ENCODE peak calls at places on chromosomes 16 and 17, in six cellular contexts. F is cardiac muscle cell, T is AG09319, X is K562, S is tibial nerve, Z is stomach. K is an unnamed sample.
A peak's percentile ranks its signal among the peaks of the same experiment; 100 is the strongest.

GRCh38 chr17:42325026-42325425 is 36.7 kb downstream of the STAT5A start:
- DNase-seq in F (no peak), T (no peak), X (no peak), S (no peak), Z (no peak), K (no peak)

GRCh38 chr17:35808240-35808961 is 883 bp upstream of the TAF15 start:
- DNase-seq in F (no peak), T (no peak), X (no peak), S (no peak), Z (no peak), K (no peak)

GRCh38 chr16:17773698-17774101 is 302.9 kb upstream of the XYLT1 start:
- DNase-seq in F (no peak), T (peak; percentile 1), X (no peak), S (no peak), Z (no peak), K (no peak)

GRCh38 chr17:21228111-21228510 is 14.2 kb upstream of the TMEM11 start:
- DNase-seq in F (no peak), T (no peak), X (no peak), S (no peak), Z (no peak), K (no peak)

GRCh38 chr17:19579867-19580565 is 46.4 kb downstream of the SLC47A1 start:
- DNase-seq in F (peak; percentile 31), T (no peak), X (no peak), S (no peak), Z (no peak), K (no peak)

GRCh38 chr16:82773018-82773417 is 146.2 kb downstream of the CDH13 start:
- DNase-seq in F (no peak), T (no peak), X (no peak), S (no peak), Z (no peak), K (no peak)

GRCh38 chr16:11913425-11914079 is 2.2 kb downstream of the GSPT1 start:
- DNase-seq in F (no peak), T (no peak), X (no peak), S (no peak), Z (no peak), K (no peak)

GRCh38 chr17:22459331-22459952 is 767.1 kb downstream of the KCNJ18 start:
- DNase-seq in F (no peak), T (no peak), X (no peak), S (no peak), Z (no peak), K (no peak)

GRCh38 chr16:56355221-56355620 is 70.1 kb downstream of the AMFR start:
- DNase-seq in F (no peak), T (no peak), X (no peak), S (peak; percentile 7), Z (peak; percentile 20), K (peak; percentile 4)

GRCh38 chr16:1300664-1301476 is 8.6 kb upstream of the UBE2I start:
- DNase-seq in F (peak; percentile 81), T (no peak), X (peak; percentile 81), S (no peak), Z (peak; percentile 80), K (no peak)
- TF ChIP-seq CTCF in F (peak; percentile 83), T (peak; percentile 90), X (peak; percentile 92), S (peak; percentile 76), Z (peak; percentile 69), K (peak; percentile 35)

DNA sequence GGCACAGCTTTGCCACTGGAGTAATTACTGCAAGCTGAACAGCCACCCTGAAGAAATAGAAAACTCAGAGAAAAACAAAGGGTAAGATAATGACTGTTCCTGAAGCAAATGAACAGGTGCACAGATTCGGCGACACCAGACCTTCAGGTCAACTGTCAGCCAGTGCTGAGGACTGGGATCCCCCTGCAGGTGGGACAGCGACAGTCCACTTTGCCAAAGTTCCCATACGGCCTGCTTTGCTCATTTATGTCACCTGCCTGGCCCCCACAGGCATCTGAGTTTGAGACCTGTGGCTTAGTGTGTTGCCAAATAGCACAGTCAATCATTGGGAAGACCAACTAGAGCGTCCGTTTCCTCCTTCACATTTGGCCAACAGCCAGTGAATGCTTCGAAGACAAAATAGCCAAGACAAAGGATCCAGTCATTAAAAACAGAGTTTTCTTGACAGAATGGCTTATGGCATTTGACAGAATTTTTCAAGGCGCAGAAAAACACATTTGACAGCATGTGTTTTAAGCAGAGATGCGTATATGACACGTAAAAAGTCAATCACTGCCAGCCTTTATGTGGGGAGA is 113.8 kb downstream of the ABCC12 start:
- DNase-seq in F (peak; percentile 9), T (no peak), X (peak; percentile 18), S (no peak), Z (no peak), K (no peak)
- TF ChIP-seq CTCF in F (no peak), T (no peak), X (peak; percentile 42), S (no peak), Z (no peak), K (no peak)

GRCh38 chr17:29241015-29241963 is 5.4 kb upstream of the CRYBA1 start:
- DNase-seq in F (no peak), T (peak; percentile 81), X (no peak), S (no peak), Z (no peak), K (no peak)
- TF ChIP-seq CTCF in F (no peak), T (peak; percentile 14), X (peak; percentile 17), S (no peak), Z (no peak), K (no peak)

DNA sequence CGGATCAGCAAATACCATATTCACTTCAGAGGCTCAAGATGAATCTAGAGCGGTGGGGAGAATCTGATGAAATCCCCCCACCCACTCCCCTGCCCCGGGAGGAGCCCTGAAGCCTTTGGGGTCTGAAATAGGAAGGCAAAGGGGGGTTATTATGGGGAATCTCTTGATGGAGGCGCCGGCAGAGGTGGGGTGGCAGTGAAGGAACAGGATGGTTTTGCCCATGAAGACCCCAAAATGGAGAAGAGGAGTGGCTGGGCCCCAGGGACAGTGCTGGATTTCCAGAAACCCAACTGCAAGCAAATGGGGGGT is 637 bp downstream of the WNT3 start:
- DNase-seq in F (no peak), T (no peak), X (no peak), S (no peak), Z (no peak), K (no peak)
- TF ChIP-seq CTCF in F (no peak), T (no peak), X (no peak), S (no peak), Z (no peak), K (no peak)